ENCODE peak calls at places on chromosome 12, in four cellular contexts. I, G, H and Z are unnamed samples.

GRCh38 chr12:108478611-108479010 is 36.5 kb upstream of the FICD start:
- DNase-seq in I (no peak), G (no peak), H (no peak), Z (no peak)

GRCh38 chr12:123882306-123882705 is 90.3 kb downstream of the CCDC92 start:
- DNase-seq in I (no peak), G (no peak), H (no peak), Z (no peak)

GRCh38 chr12:26047401-26048226 is 77.2 kb downstream of the BHLHE41 start:
- DNase-seq in I (no peak), G (peak; percentile 11), H (peak; percentile 84), Z (peak; percentile 85)

GRCh38 chr12:65603428-65604351 is 220.6 kb upstream of the HMGA2 start:
- DNase-seq in I (peak; percentile 94), G (peak; percentile 22), H (no peak), Z (peak; percentile 69)

GRCh38 chr12:18998343-18999270 is 130.9 kb upstream of the PLEKHA5 start:
- DNase-seq in I (peak; percentile 89), G (no peak), H (no peak), Z (no peak)

GRCh38 chr12:66942741-66943465 is 264.0 kb upstream of the GRIP1 start:
- DNase-seq in I (no peak), G (no peak), H (no peak), Z (peak; percentile 96)

GRCh38 chr12:90301095-90301494 is 592.5 kb upstream of the ATP2B1 start:
- DNase-seq in I (no peak), G (no peak), H (no peak), Z (no peak)

GRCh38 chr12:57008113-57008687 is 1.9 kb upstream of the ZBTB39 start:
- DNase-seq in I (peak; percentile 82), G (no peak), H (no peak), Z (peak; percentile 83)

GRCh38 chr12:130656411-130656810 is 59.7 kb downstream of the RIMBP2 start:
- DNase-seq in I (no peak), G (no peak), H (no peak), Z (no peak)

GRCh38 chr12:92064420-92064819 is 81.2 kb downstream of the BTG1 start:
- DNase-seq in I (no peak), G (no peak), H (no peak), Z (no peak)

GRCh38 chr12:104720346-104721064 is 237.6 kb downstream of the SLC41A2 start:
- DNase-seq in I (peak; percentile 47), G (no peak), H (no peak), Z (no peak)

GRCh38 chr12:78880078-78880477 is 15.5 kb downstream of the SYT1 start:
- DNase-seq in I (peak; percentile 1), G (no peak), H (no peak), Z (peak; percentile 80)

GRCh38 chr12:40248585-40249297 is 23.9 kb downstream of the LRRK2 start:
- DNase-seq in I (no peak), G (no peak), H (no peak), Z (no peak)

GRCh38 chr12:69052613-69053408 is 119.8 kb upstream of the CPM start:
- DNase-seq in I (peak; percentile 83), G (peak; percentile 75), H (peak; percentile 84), Z (peak; percentile 91)

GRCh38 chr12:63894132-63894531 is 49.6 kb downstream of the SRGAP1 start:
- DNase-seq in I (no peak), G (no peak), H (no peak), Z (no peak)

GRCh38 chr12:70365648-70366518 is at the start of gene KCNMB4:
- DNase-seq in I (peak; percentile 10), G (peak; percentile 33), H (peak; percentile 97), Z (peak; percentile 95)

GRCh38 chr12:70637286-70637685 is at the start of gene PTPRB:
- DNase-seq in I (no peak), G (no peak), H (no peak), Z (no peak)

GRCh38 chr12:94267530-94267877 is 119.1 kb downstream of the PLXNC1 start:
- DNase-seq in I (no peak), G (no peak), H (no peak), Z (no peak)

GRCh38 chr12:126547905-126548304 is 1482.7 kb downstream of the AACS start:
- DNase-seq in I (no peak), G (no peak), H (no peak), Z (peak; percentile 61)

GRCh38 chr12:835754-836493 is 83.5 kb downstream of the WNK1 start:
- DNase-seq in I (no peak), G (no peak), H (no peak), Z (no peak)

GRCh38 chr12:53586745-53587144 is 39.4 kb downstream of the ATF7 start:
- DNase-seq in I (peak; percentile 63), G (no peak), H (no peak), Z (no peak)

GRCh38 chr12:9701380-9702154 is 31.3 kb downstream of the CLECL1 start:
- DNase-seq in I (no peak), G (no peak), H (no peak), Z (no peak)
- H3K27ac ChIP-seq in I (no peak overlapping the region), G (no peak overlapping the region), H (no peak overlapping the region), Z (no peak overlapping the region)

GRCh38 chr12:7959278-7960063 is 23.5 kb upstream of the SLC2A3 start:
- DNase-seq in I (no peak), G (peak; percentile 69), H (peak; percentile 97), Z (peak; percentile 98)
- H3K4ac ChIP-seq in I (peak overlapping the region; percentile 52), G (peak overlapping the region; percentile 30), H (no peak overlapping the region), Z (peak overlapping the region; percentile 93)

DNA sequence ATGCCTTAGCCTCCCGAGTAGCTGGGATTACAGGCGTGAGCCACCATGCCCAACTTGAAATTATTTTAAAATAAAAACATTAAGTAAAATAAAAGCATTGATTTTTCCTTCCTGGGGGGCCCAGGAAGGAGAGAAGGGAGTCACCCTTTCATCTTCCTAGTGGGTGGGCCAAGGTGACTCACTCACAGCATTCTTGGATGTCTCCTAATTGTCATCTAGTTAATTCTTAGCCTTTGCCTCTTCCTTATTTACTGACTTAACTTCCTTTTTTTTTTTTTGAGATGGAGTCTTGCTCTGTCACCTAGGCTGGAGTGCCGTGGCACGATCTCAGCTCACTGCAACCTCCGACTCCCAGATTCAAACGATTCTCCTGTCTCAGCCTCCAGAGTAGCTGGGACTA is 29.2 kb downstream of the TMEM120B start:
- DNase-seq in I (no peak), G (no peak), H (no peak), Z (no peak)
- H3K9ac ChIP-seq in I (no peak overlapping the region), G (no peak overlapping the region), H (no peak overlapping the region), Z (no peak overlapping the region)

DNA sequence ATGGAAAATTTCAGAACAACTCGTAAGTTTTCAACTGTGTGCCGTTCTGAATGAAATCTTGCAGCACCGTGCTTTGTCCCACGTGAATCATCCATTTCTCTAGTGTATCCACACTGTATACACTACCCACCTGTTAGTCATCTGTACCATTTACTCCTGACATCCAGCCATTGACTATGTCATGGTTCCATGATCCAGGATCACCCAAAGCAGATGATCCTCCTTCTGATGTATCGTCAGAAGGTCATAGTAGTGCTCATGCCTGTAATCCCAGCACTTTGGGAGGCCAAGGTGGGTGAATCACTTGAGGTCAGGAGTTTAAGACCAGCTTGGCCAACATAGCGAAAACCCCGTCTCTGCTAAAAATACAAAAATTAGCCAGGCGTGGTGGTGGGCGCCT is 122.9 kb downstream of the PPHLN1 start:
- DNase-seq in I (peak; percentile 48), G (no peak), H (no peak), Z (no peak)
- H3K27ac ChIP-seq in I (no peak overlapping the region), G (no peak overlapping the region), H (no peak overlapping the region), Z (no peak overlapping the region)

GRCh38 chr12:2683283-2684025 is 111.3 kb upstream of the FKBP4 start:
- DNase-seq in I (peak; percentile 30), G (no peak), H (peak; percentile 69), Z (peak; percentile 18)

GRCh38 chr12:2688381-2688881 is 106.3 kb upstream of the FKBP4 start:
- DNase-seq in I (no peak), G (no peak), H (peak; percentile 30), Z (no peak)

GRCh38 chr12:2689393-2689792 is 105.4 kb upstream of the FKBP4 start:
- DNase-seq in I (no peak), G (no peak), H (peak; percentile 26), Z (no peak)

GRCh38 chr12:2687058-2687457 is 107.7 kb upstream of the FKBP4 start:
- DNase-seq in I (no peak), G (no peak), H (peak; percentile 21), Z (no peak)

GRCh38 chr12:2686280-2686646 is 108.5 kb upstream of the FKBP4 start:
- DNase-seq in I (no peak), G (no peak), H (peak; percentile 23), Z (no peak)
- H3K4ac ChIP-seq in I (no peak overlapping the region), G (no peak overlapping the region), H (no peak overlapping the region), Z (no peak overlapping the region)